ENCODE peak calls at places on chromosomes 16 and 17, in four cellular contexts. P is stimulated activated CD4-positive, alpha-beta T cell treated with anti-CD3 and anti-CD28 coated beads, Interleukin-4, amount 100 ng/mL, for 24 hours; W is WTC11; Z is GM23248. O is an unnamed sample.

GRCh38 chr16:81494434-81494806 is 49.8 kb downstream of the CMIP start:
- DNase-seq in P (no peak), W (no peak), Z (no peak), O (no peak)

GRCh38 chr17:17124341-17124740 is 81.8 kb downstream of the PLD6 start:
- DNase-seq in P (no peak), Z (no peak), W (no peak), O (no peak)

GRCh38 chr17:57464191-57464864 is 208.0 kb downstream of the MSI2 start:
- DNase-seq in W (no peak), Z (no peak), P (no peak), O (no peak)

GRCh38 chr17:67156269-67157199 is 88.5 kb downstream of the HELZ start:
- DNase-seq in Z (no peak), W (no peak), P (peak), O (no peak)

GRCh38 chr17:57488856-57489255 is 232.5 kb downstream of the MSI2 start:
- DNase-seq in W (no peak), Z (no peak), P (no peak), O (no peak)

GRCh38 chr17:40084477-40084876 is 15.9 kb downstream of the NR1D1 start:
- DNase-seq in Z (no peak), W (no peak), P (no peak), O (no peak)

GRCh38 chr17:40323731-40324650 is 15.0 kb downstream of the RARA start:
- DNase-seq in P (peak), Z (peak), W (no peak), O (no peak)

GRCh38 chr16:53944026-53944425 is 240.1 kb downstream of the FTO start:
- DNase-seq in W (no peak), P (no peak), Z (peak), O (no peak)

GRCh38 chr16:59181821-59182420 is 447.8 kb upstream of the GOT2 start:
- DNase-seq in W (no peak), Z (no peak), P (no peak), O (no peak)

GRCh38 chr17:11880714-11881113 is 116.6 kb downstream of the ZNF18 start:
- DNase-seq in W (no peak), P (no peak), Z (peak), O (peak)

GRCh38 chr16:16197331-16197730 is 26.0 kb downstream of the ABCC6 start:
- DNase-seq in P (no peak), Z (no peak), W (no peak), O (no peak)